ENCODE peak calls at places on chromosomes 12 and 14, in five cellular contexts. One of them, this sample, is unnamed.

GRCh38 chr12:11677752-11678151 is 28.3 kb downstream of the ETV6 start:
- DNase-seq in activated CD4-positive, alpha-beta T cell treated with anti-CD3 and anti-CD28 coated beads, Interleukin-2, amount 10 ng/mL, durations not matched to agents 7 days and 5 days: no peak
- DNase-seq in stimulated activated CD4-positive, alpha-beta T cell treated with anti-CD3 and anti-CD28 coated beads, Interleukin-15, amount 100 ng/mL, for 24 hours: no peak
- DNase-seq in stomach: no peak
- DNase-seq in GM12878: no peak
- DNase-seq in this sample: no peak

GRCh38 chr12:54759751-54760150 is 94.6 kb upstream of the MUCL1 start:
- DNase-seq in activated CD4-positive, alpha-beta T cell treated with anti-CD3 and anti-CD28 coated beads, Interleukin-2, amount 10 ng/mL, durations not matched to agents 7 days and 5 days: peak; percentile 29
- DNase-seq in GM12878: peak; percentile 7
- DNase-seq in stimulated activated CD4-positive, alpha-beta T cell treated with anti-CD3 and anti-CD28 coated beads, Interleukin-15, amount 100 ng/mL, for 24 hours: no peak
- DNase-seq in stomach: no peak
- DNase-seq in this sample: no peak

GRCh38 chr14:69573841-69574265 is 818 bp downstream of the CCDC177 start:
- DNase-seq in GM12878: no peak
- DNase-seq in stimulated activated CD4-positive, alpha-beta T cell treated with anti-CD3 and anti-CD28 coated beads, Interleukin-15, amount 100 ng/mL, for 24 hours: peak; percentile 42
- DNase-seq in stomach: no peak
- DNase-seq in activated CD4-positive, alpha-beta T cell treated with anti-CD3 and anti-CD28 coated beads, Interleukin-2, amount 10 ng/mL, durations not matched to agents 7 days and 5 days: no peak
- DNase-seq in this sample: no peak

GRCh38 chr12:50024804-50025186 is 499 bp downstream of the RACGAP1 start:
- DNase-seq in stomach: no peak
- DNase-seq in GM12878: no peak
- DNase-seq in stimulated activated CD4-positive, alpha-beta T cell treated with anti-CD3 and anti-CD28 coated beads, Interleukin-15, amount 100 ng/mL, for 24 hours: peak; percentile 27
- DNase-seq in activated CD4-positive, alpha-beta T cell treated with anti-CD3 and anti-CD28 coated beads, Interleukin-2, amount 10 ng/mL, durations not matched to agents 7 days and 5 days: no peak
- DNase-seq in this sample: no peak

GRCh38 chr12:98516184-98516873 is 939 bp downstream of the TMPO start:
- DNase-seq in stimulated activated CD4-positive, alpha-beta T cell treated with anti-CD3 and anti-CD28 coated beads, Interleukin-15, amount 100 ng/mL, for 24 hours: peak; percentile 90
- DNase-seq in GM12878: peak; percentile 79
- DNase-seq in activated CD4-positive, alpha-beta T cell treated with anti-CD3 and anti-CD28 coated beads, Interleukin-2, amount 10 ng/mL, durations not matched to agents 7 days and 5 days: peak; percentile 93
- DNase-seq in stomach: peak; percentile 71
- DNase-seq in this sample: peak; percentile 80

GRCh38 chr12:105852958-105853357 is 285.8 kb downstream of the NUAK1 start:
- DNase-seq in activated CD4-positive, alpha-beta T cell treated with anti-CD3 and anti-CD28 coated beads, Interleukin-2, amount 10 ng/mL, durations not matched to agents 7 days and 5 days: no peak
- DNase-seq in GM12878: no peak
- DNase-seq in stimulated activated CD4-positive, alpha-beta T cell treated with anti-CD3 and anti-CD28 coated beads, Interleukin-15, amount 100 ng/mL, for 24 hours: no peak
- DNase-seq in stomach: no peak
- DNase-seq in this sample: no peak

GRCh38 chr14:75831455-75831854 is 150.3 kb downstream of the TGFB3 start:
- DNase-seq in activated CD4-positive, alpha-beta T cell treated with anti-CD3 and anti-CD28 coated beads, Interleukin-2, amount 10 ng/mL, durations not matched to agents 7 days and 5 days: peak; percentile 73
- DNase-seq in stomach: peak; percentile 93
- DNase-seq in stimulated activated CD4-positive, alpha-beta T cell treated with anti-CD3 and anti-CD28 coated beads, Interleukin-15, amount 100 ng/mL, for 24 hours: peak; percentile 34
- DNase-seq in GM12878: no peak
- DNase-seq in this sample: no peak

GRCh38 chr12:110102255-110102654 is 21.9 kb upstream of the IFT81 start:
- DNase-seq in activated CD4-positive, alpha-beta T cell treated with anti-CD3 and anti-CD28 coated beads, Interleukin-2, amount 10 ng/mL, durations not matched to agents 7 days and 5 days: peak; percentile 40
- DNase-seq in GM12878: no peak
- DNase-seq in stimulated activated CD4-positive, alpha-beta T cell treated with anti-CD3 and anti-CD28 coated beads, Interleukin-15, amount 100 ng/mL, for 24 hours: peak; percentile 66
- DNase-seq in stomach: no peak
- DNase-seq in this sample: no peak

GRCh38 chr14:103140316-103141109 is 17.3 kb downstream of the TNFAIP2 start:
- DNase-seq in activated CD4-positive, alpha-beta T cell treated with anti-CD3 and anti-CD28 coated beads, Interleukin-2, amount 10 ng/mL, durations not matched to agents 7 days and 5 days: no peak
- DNase-seq in stomach: no peak
- DNase-seq in stimulated activated CD4-positive, alpha-beta T cell treated with anti-CD3 and anti-CD28 coated beads, Interleukin-15, amount 100 ng/mL, for 24 hours: no peak
- DNase-seq in GM12878: peak; percentile 94
- DNase-seq in this sample: no peak

GRCh38 chr14:68651652-68652432 is 141.0 kb downstream of the ZFP36L1 start:
- DNase-seq in stimulated activated CD4-positive, alpha-beta T cell treated with anti-CD3 and anti-CD28 coated beads, Interleukin-15, amount 100 ng/mL, for 24 hours: no peak
- DNase-seq in GM12878: no peak
- DNase-seq in stomach: no peak
- DNase-seq in activated CD4-positive, alpha-beta T cell treated with anti-CD3 and anti-CD28 coated beads, Interleukin-2, amount 10 ng/mL, durations not matched to agents 7 days and 5 days: no peak
- DNase-seq in this sample: no peak

GRCh38 chr14:106039400-106039799 is 513.0 kb downstream of the TMEM121 start:
- DNase-seq in stimulated activated CD4-positive, alpha-beta T cell treated with anti-CD3 and anti-CD28 coated beads, Interleukin-15, amount 100 ng/mL, for 24 hours: peak; percentile 77
- DNase-seq in stomach: no peak
- DNase-seq in activated CD4-positive, alpha-beta T cell treated with anti-CD3 and anti-CD28 coated beads, Interleukin-2, amount 10 ng/mL, durations not matched to agents 7 days and 5 days: peak; percentile 65
- DNase-seq in GM12878: no peak
- DNase-seq in this sample: no peak

GRCh38 chr14:23881292-23881691 is 72.3 kb upstream of the DHRS4 start:
- DNase-seq in activated CD4-positive, alpha-beta T cell treated with anti-CD3 and anti-CD28 coated beads, Interleukin-2, amount 10 ng/mL, durations not matched to agents 7 days and 5 days: no peak
- DNase-seq in stimulated activated CD4-positive, alpha-beta T cell treated with anti-CD3 and anti-CD28 coated beads, Interleukin-15, amount 100 ng/mL, for 24 hours: no peak
- DNase-seq in GM12878: no peak
- DNase-seq in stomach: no peak
- DNase-seq in this sample: no peak